ENCODE peak calls at places on chromosomes 1 and 21, in ten cellular contexts. F is central memory CD4-positive, alpha-beta T cell; V is HCT116; Y is activated T-helper 9 cell treated with anti-CD3 and anti-CD28 coated beads, Interleukin-2, amount 50 U/mL, for 16 hours; X is GM10248; K is AG08396; E is tibial artery; A is cardiac muscle cell; O is iPS DF 19.7; I is hippocampal formation. H is an unnamed sample.

GRCh38 chr1:18142969-18143368 is 35.4 kb downstream of the IGSF21 start:
- DNase-seq in Y (no peak), I (no peak), E (no peak), O (no peak), A (no peak), F (no peak), K (no peak), V (no peak), X (no peak), H (no peak)

GRCh38 chr21:36584980-36585940 is 105.3 kb upstream of the CLDN14 start:
- DNase-seq in Y (no peak), K (no peak), E (no peak), I (no peak), X (no peak), F (no peak), O (no peak), A (no peak), V (no peak), H (no peak)

GRCh38 chr1:192846950-192847349 is 38.1 kb downstream of the RGS2 start:
- DNase-seq in X (no peak), E (no peak), V (no peak), O (no peak), A (no peak), F (no peak), I (no peak), Y (no peak), K (no peak), H (no peak)

GRCh38 chr1:16266411-16267118 is 29.6 kb upstream of the CPLANE2 start:
- DNase-seq in Y (no peak), X (no peak), F (no peak), E (no peak), A (peak; percentile 66), K (no peak), I (no peak), V (no peak), O (no peak), H (no peak)

GRCh38 chr1:8813016-8813763 is 4.2 kb downstream of the RERE start:
- DNase-seq in E (no peak), K (no peak), F (no peak), A (no peak), I (no peak), O (no peak), Y (no peak), V (no peak), X (no peak), H (no peak)

GRCh38 chr1:178895928-178896327 is 25.1 kb upstream of the ANGPTL1 start:
- DNase-seq in I (no peak), E (no peak), A (no peak), O (no peak), X (no peak), K (no peak), V (no peak), F (no peak), Y (no peak), H (no peak)

GRCh38 chr1:162535501-162535900 is 26.0 kb upstream of the UAP1 start:
- DNase-seq in V (no peak), E (no peak), A (no peak), K (peak; percentile 18), X (no peak), Y (no peak), I (no peak), F (no peak), O (no peak), H (no peak)

GRCh38 chr1:108801101-108801500 is 54.6 kb downstream of the STXBP3 start:
- DNase-seq in Y (no peak), V (no peak), X (no peak), E (no peak), A (no peak), F (no peak), K (no peak), I (no peak), O (no peak), H (no peak)

GRCh38 chr1:60894121-60894520 is 188.2 kb upstream of the NFIA start:
- DNase-seq in Y (no peak), E (no peak), F (no peak), I (no peak), V (no peak), X (no peak), K (no peak), O (no peak), A (no peak), H (no peak)

GRCh38 chr1:76428027-76428426 is 353.5 kb downstream of the ST6GALNAC3 start:
- DNase-seq in V (no peak), E (no peak), A (no peak), F (no peak), I (no peak), O (no peak), K (no peak), Y (no peak), X (no peak), H (no peak)

GRCh38 chr1:52920791-52921291 is 699 bp downstream of the ECHDC2 start:
- DNase-seq in I (no peak), Y (no peak), A (no peak), V (no peak), F (no peak), E (no peak), O (no peak), X (no peak), K (peak; percentile 38), H (no peak)

GRCh38 chr1:19437911-19438310 is 47.4 kb downstream of the CAPZB start:
- DNase-seq in F (no peak), O (no peak), V (no peak), Y (no peak), E (peak; percentile 91), A (no peak), X (no peak), I (no peak), K (no peak), H (no peak)

GRCh38 chr1:91502882-91503184 is 2.2 kb downstream of the CDC7 start:
- DNase-seq in A (no peak), Y (no peak), X (no peak), E (no peak), O (no peak), F (no peak), K (no peak), V (no peak), I (no peak), H (no peak)

GRCh38 chr1:6859415-6860343 is 74.4 kb downstream of the CAMTA1 start:
- DNase-seq in Y (no peak), K (peak; percentile 49), E (no peak), X (no peak), O (peak; percentile 9), F (no peak), I (no peak), V (peak; percentile 73), A (no peak), H (no peak)

GRCh38 chr1:235054961-235055360 is 73.7 kb downstream of the TOMM20 start:
- DNase-seq in Y (no peak), V (no peak), E (no peak), X (no peak), F (no peak), O (no peak), I (no peak), A (no peak), K (no peak), H (no peak)

GRCh38 chr1:92476071-92476607 is 10.6 kb downstream of the GFI1 start:
- DNase-seq in Y (no peak), V (no peak), X (peak; percentile 42), F (peak; percentile 60), K (no peak), O (no peak), E (no peak), I (no peak), A (no peak), H (peak; percentile 64)

GRCh38 chr1:32870615-32871363 is at the start of gene FNDC5:
- DNase-seq in E (no peak), K (peak; percentile 68), V (no peak), X (no peak), O (no peak), Y (no peak), F (no peak), A (peak; percentile 82), I (no peak), H (no peak)

GRCh38 chr1:208430220-208430619 is 186.0 kb upstream of the PLXNA2 start:
- DNase-seq in O (no peak), Y (no peak), F (no peak), A (no peak), I (no peak), X (no peak), V (no peak), E (no peak), K (no peak), H (no peak)

GRCh38 chr1:234413975-234414374 is 40.7 kb downstream of the COA6 start:
- DNase-seq in F (no peak), A (no peak), V (no peak), K (no peak), Y (no peak), E (no peak), O (no peak), I (no peak), X (no peak), H (no peak)

GRCh38 chr1:117606608-117607261 is 887 bp downstream of the TENT5C start:
- DNase-seq in A (peak; percentile 29), K (peak; percentile 44), F (peak; percentile 69), X (no peak), E (no peak), V (no peak), O (no peak), Y (peak; percentile 53), I (no peak), H (peak; percentile 72)

GRCh38 chr1:42747125-42747524 is 7.1 kb upstream of the CLDN19 start:
- DNase-seq in F (peak; percentile 19), V (no peak), X (peak; percentile 65), A (peak; percentile 76), K (peak; percentile 62), E (no peak), O (no peak), Y (peak; percentile 17), I (peak; percentile 22), H (peak; percentile 39)

GRCh38 chr1:199460933-199461332 is 566.6 kb upstream of the NR5A2 start:
- DNase-seq in I (no peak), F (no peak), X (no peak), O (no peak), K (no peak), Y (no peak), E (no peak), V (no peak), A (no peak), H (no peak)

GRCh38 chr1:51484591-51484990 is 34.5 kb downstream of the EPS15 start:
- DNase-seq in A (no peak), V (no peak), K (no peak), O (no peak), X (no peak), Y (no peak), E (no peak), F (no peak), I (no peak), H (no peak)

GRCh38 chr1:1419812-1420653 is 1.0 kb downstream of the ANKRD65 start:
- DNase-seq in F (no peak), I (peak; percentile 29), A (no peak), V (no peak), X (peak; percentile 29), E (no peak), K (peak; percentile 75), Y (no peak), O (no peak), H (no peak)

GRCh38 chr1:66981679-66982078 is 56.9 kb downstream of the MIER1 start:
- DNase-seq in V (no peak), E (no peak), Y (peak; percentile 6), A (no peak), I (peak; percentile 6), O (no peak), X (no peak), K (peak; percentile 6), F (peak; percentile 54), H (peak; percentile 18)

GRCh38 chr1:21447311-21447710 is 7.4 kb downstream of the NBPF3 start:
- DNase-seq in E (no peak), X (no peak), V (no peak), I (no peak), O (no peak), K (no peak), F (no peak), Y (no peak), A (no peak), H (no peak)

GRCh38 chr1:53606197-53607095 is 132.5 kb downstream of the GLIS1 start:
- DNase-seq in Y (no peak), V (no peak), E (no peak), F (no peak), K (no peak), A (no peak), I (no peak), O (no peak), X (no peak), H (no peak)

GRCh38 chr21:32306021-32306780 is 7.5 kb downstream of the MRAP start:
- DNase-seq in I (peak; percentile 83), V (no peak), X (no peak), Y (no peak), O (peak; percentile 78), E (no peak), A (peak; percentile 43), K (no peak), F (no peak), H (no peak)